ENCODE peak calls at places on chromosomes 3 and 15, in nine cellular contexts. Y is hepatocyte, I is B cell, A is upper lobe of right lung, P is Caco-2, G is C1 segment of cervical spinal cord, U is KG1, K is NCI-H524, M is left lobe of liver. C is an unnamed sample.

GRCh38 chr3:10883478-10884234 is 67.6 kb downstream of the SLC6A11 start:
- DNase-seq in Y (peak), I (no peak), A (no peak), P (no peak), G (no peak), U (no peak), K (no peak), M (no peak), C (peak)

GRCh38 chr15:101698314-101698713 is 26.0 kb downstream of the TARS3 start:
- DNase-seq in Y (no peak), I (no peak), A (no peak), P (no peak), G (no peak), U (no peak), K (no peak), M (no peak), C (no peak)

GRCh38 chr3:152149832-152150231 is 118.9 kb upstream of the MBNL1 start:
- DNase-seq in Y (no peak), I (no peak), A (no peak), P (no peak), G (no peak), U (no peak), K (no peak), M (no peak), C (no peak)

GRCh38 chr3:60240558-60240957 is 1010.7 kb downstream of the FHIT start:
- DNase-seq in Y (peak), I (no peak), A (no peak), P (no peak), G (no peak), U (no peak), K (no peak), M (no peak), C (no peak)

GRCh38 chr15:51193526-51193925 is 98.8 kb upstream of the TNFAIP8L3 start:
- DNase-seq in Y (no peak), I (no peak), A (no peak), P (no peak), G (no peak), U (no peak), K (no peak), M (no peak), C (no peak)

GRCh38 chr3:34212671-34213070 is 414.2 kb downstream of the PDCD6IP start:
- DNase-seq in Y (peak), I (no peak), A (no peak), P (no peak), G (no peak), U (no peak), K (no peak), M (no peak), C (no peak)

GRCh38 chr3:124118397-124118796 is 126.5 kb upstream of the ROPN1 start:
- DNase-seq in Y (no peak), I (no peak), A (no peak), P (no peak), G (no peak), U (no peak), K (peak), M (no peak), C (no peak)

GRCh38 chr3:183728204-183728603 is 30.6 kb downstream of the YEATS2 start:
- DNase-seq in Y (no peak), I (no peak), A (no peak), P (no peak), G (no peak), U (no peak), K (no peak), M (no peak), C (no peak)

GRCh38 chr3:169041677-169042171 is 621.8 kb downstream of the MECOM start:
- DNase-seq in Y (peak), I (no peak), A (no peak), P (no peak), G (no peak), U (no peak), K (no peak), M (no peak), C (peak)

GRCh38 chr15:30670056-30670455 is 44.1 kb downstream of the ARHGAP11B start:
- DNase-seq in Y (no peak), I (no peak), A (no peak), P (no peak), G (no peak), U (no peak), K (no peak), M (no peak), C (no peak)

C was measured in GM13977.